ENCODE peak calls at places on chromosomes 2 and 18, in four cellular contexts. W is body of pancreas, R is GM12892, D is IMR-90. E is an unnamed sample.

GRCh38 chr2:83587309-83587708 is 871.8 kb downstream of the SUCLG1 start:
- DNase-seq in W (no peak), R (no peak), D (no peak), E (no peak)

GRCh38 chr2:240245706-240246105 is 105.2 kb upstream of the OTOS start:
- DNase-seq in W (no peak), R (no peak), D (peak; percentile 27), E (no peak)

GRCh38 chr2:119231975-119232665 is 8.5 kb downstream of the STEAP3 start:
- DNase-seq in W (no peak), R (no peak), D (peak; percentile 74), E (no peak)

GRCh38 chr2:12504443-12504842 is 212.3 kb upstream of the TRIB2 start:
- DNase-seq in W (no peak), R (no peak), D (peak; percentile 57), E (no peak)

GRCh38 chr2:122634261-122634660 is 878.8 kb downstream of the TSN start:
- DNase-seq in W (no peak), R (no peak), D (peak; percentile 58), E (no peak)

GRCh38 chr18:74082476-74083070 is 65.1 kb downstream of the FBXO15 start:
- DNase-seq in W (peak; percentile 65), R (peak; percentile 45), D (peak; percentile 63), E (peak; percentile 56)

GRCh38 chr2:101111262-101111838 is 39.8 kb downstream of the TBC1D8 start:
- DNase-seq in W (no peak), R (no peak), D (no peak), E (no peak)

GRCh38 chr2:75596784-75597183 is 36.0 kb upstream of the EVA1A start:
- DNase-seq in W (no peak), R (no peak), D (peak; percentile 40), E (no peak)

GRCh38 chr2:191018663-191019119 is 4.7 kb upstream of the STAT1 start:
- DNase-seq in W (no peak), R (no peak), D (no peak), E (peak; percentile 18)

GRCh38 chr2:66538291-66538690 is 103.4 kb downstream of the MEIS1 start:
- DNase-seq in W (no peak), R (no peak), D (peak; percentile 85), E (no peak)

GRCh38 chr2:31475692-31476091 is 61.1 kb upstream of the XDH start:
- DNase-seq in W (no peak), R (no peak), D (peak; percentile 76), E (no peak)

GRCh38 chr2:28539095-28539494 is 43.2 kb downstream of the PLB1 start:
- DNase-seq in W (no peak), R (no peak), D (no peak), E (no peak)

GRCh38 chr2:232190796-232191195 is 187.8 kb upstream of the ALPP start:
- DNase-seq in W (no peak), R (no peak), D (no peak), E (no peak)

GRCh38 chr18:48727685-48728084 is 188.9 kb downstream of the CTIF start:
- DNase-seq in W (no peak), R (no peak), D (no peak), E (no peak)

GRCh38 chr18:21489119-21489750 is 111.3 kb downstream of the ESCO1 start:
- DNase-seq in W (peak; percentile 53), R (peak; percentile 39), D (peak; percentile 66), E (peak; percentile 84)

GRCh38 chr2:157565550-157565949 is 63.1 kb downstream of the ACVR1C start:
- DNase-seq in W (no peak), R (no peak), D (no peak), E (no peak)

GRCh38 chr2:47354013-47354816 is 48.7 kb upstream of the MSH2 start:
- DNase-seq in W (no peak), R (no peak), D (peak; percentile 37), E (peak; percentile 25)

GRCh38 chr2:47354817-47355653 is 47.9 kb upstream of the MSH2 start:
- DNase-seq in W (no peak), R (no peak), D (no peak), E (no peak)

GRCh38 chr2:47360283-47360682 is 42.7 kb upstream of the MSH2 start:
- DNase-seq in W (no peak), R (no peak), D (no peak), E (no peak)

GRCh38 chr2:47359375-47359868 is 43.5 kb upstream of the MSH2 start:
- DNase-seq in W (no peak), R (no peak), D (no peak), E (no peak)

DNA sequence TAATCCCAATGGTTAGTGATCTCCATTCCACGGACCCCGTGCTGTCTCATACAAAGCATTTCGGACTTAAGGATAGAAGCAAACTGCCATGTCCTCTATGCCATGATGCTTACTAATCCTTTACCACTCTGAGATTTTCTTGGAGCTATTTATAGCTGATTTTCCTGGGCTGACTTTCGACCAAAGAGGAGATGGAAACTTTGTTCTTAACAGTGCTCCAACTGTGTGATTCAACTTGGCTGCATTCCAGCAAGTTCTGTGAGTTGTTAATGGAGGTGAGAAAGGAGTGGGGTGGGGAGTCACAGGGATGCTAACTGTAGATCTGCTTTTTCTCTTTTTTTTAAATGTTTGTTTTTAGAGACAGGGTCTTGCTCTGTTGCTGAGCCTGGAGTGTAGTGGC is 45.5 kb upstream of the MSH2 start:
- DNase-seq in W (no peak), R (no peak), D (peak; percentile 68), E (no peak)
- TF ChIP-seq POLR2A in W (no peak), R (no peak), D (no peak), E (no peak)

DNA sequence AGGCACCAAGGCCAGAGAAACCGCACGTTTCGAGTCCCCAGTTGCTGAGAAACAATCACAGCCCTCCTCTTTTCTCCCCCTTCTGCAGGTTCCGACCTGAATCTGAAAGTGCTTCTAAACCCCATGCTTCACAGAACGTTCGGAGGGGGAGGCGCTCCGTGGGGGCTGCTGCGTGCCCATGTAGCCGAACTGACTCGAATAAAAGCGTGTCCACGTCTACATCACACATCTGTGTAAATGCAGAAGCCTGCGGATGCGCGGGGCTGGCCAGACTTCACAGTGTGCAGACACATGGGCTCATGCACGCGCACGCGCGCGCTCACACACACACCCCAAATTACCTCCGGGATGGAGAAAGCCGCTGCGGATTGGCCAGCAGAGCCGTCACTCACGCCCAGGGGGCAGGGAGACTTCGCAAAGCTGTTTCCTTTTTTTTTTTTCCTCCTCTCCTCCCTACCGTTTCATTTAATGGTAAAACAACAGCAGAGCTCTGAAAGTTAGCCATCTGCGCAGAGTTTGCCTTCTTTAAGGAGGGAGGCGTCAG is 2.3 kb downstream of the ZNF516 start:
- DNase-seq in W (peak; percentile 99), R (peak; percentile 77), D (peak; percentile 99), E (peak; percentile 99)
- TF ChIP-seq POLR2A in W (peak; percentile 46), R (no peak), D (no peak), E (no peak)

DNA sequence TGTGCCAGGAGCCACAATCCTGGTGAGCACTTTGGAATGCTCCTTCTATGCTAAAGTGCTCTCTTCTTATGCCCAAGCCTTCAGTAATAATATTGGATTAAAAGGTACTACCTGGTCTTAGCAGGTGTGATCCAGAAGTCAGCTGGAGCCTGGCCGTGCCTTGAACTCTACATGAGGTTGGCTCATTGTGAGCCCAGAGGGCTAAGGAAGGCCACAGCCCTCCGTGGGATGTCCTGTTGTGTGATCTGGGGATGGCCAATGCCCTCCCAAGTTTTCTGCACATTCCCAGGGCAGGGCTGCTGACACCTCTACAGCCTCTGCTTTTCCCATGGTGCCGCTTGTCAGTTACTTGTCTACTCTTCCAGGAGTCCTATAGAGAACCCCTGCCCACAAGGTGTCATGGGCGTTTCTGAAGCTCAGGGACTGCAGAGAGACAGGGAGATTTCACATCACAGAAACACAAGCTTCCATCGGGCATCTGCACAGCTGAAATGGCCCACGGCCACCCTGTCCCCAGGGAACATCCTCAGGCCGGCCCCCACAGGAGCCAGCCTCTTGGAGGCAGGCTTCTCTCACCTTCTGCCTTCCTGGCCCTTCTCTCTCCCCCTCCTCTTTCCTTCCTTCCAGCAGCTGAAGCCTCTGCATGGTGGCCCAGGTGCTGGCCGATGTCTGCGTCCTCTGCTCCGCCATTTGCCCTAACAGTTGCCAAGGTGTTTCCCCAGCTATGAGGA is 27.3 kb upstream of the GPR55 start:
- DNase-seq in W (no peak), R (no peak), D (no peak), E (no peak)
- TF ChIP-seq POLR2A in W (no peak), R (no peak), D (no peak), E (no peak)

GRCh38 chr2:175167792-175168563 is at the start of gene ATF2:
- DNase-seq in W (peak; percentile 100), R (peak; percentile 79), D (peak; percentile 100), E (peak; percentile 99)

GRCh38 chr2:175169191-175169590 is 1.2 kb upstream of the ATF2 start:
- DNase-seq in W (no peak), R (no peak), D (no peak), E (no peak)

GRCh38 chr2:175166216-175166824 is 1.7 kb downstream of the ATF2 start:
- DNase-seq in W (no peak), R (no peak), D (no peak), E (no peak)

GRCh38 chr2:175167076-175167791 is 769 bp downstream of the ATF2 start:
- DNase-seq in W (peak; percentile 15), R (no peak), D (no peak), E (no peak)

DNA sequence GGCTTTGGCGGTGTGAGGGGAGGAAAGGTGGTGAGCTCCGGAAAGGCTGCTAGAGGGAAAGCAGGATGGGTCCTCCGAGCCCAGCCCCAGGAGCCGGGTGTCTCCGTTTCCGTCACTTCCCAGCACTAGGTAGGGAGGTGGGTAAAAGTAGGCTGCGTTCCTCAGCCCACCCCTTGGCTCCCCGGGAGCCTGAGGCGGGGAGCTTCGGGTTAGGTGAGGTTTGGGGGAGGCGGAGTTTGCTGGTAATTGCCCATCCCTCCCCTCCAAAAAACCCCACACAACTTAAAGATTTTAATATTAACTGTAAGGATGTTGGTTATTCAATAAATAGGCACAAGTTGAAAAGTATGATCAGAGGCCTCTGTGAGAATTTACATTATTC is 552 bp upstream of the ATF2 start:
- DNase-seq in W (no peak), R (no peak), D (no peak), E (no peak)
- TF ChIP-seq POLR2A in W (peak; percentile 86), R (peak; percentile 69), D (no peak), E (peak; percentile 90)

GRCh38 chr2:25341031-25341727 is 546 bp downstream of the DNMT3A start:
- DNase-seq in W (peak; percentile 29), R (peak; percentile 81), D (no peak), E (peak; percentile 33)
- TF ChIP-seq POLR2A in W (no peak), R (no peak), D (no peak), E (no peak)

DNA sequence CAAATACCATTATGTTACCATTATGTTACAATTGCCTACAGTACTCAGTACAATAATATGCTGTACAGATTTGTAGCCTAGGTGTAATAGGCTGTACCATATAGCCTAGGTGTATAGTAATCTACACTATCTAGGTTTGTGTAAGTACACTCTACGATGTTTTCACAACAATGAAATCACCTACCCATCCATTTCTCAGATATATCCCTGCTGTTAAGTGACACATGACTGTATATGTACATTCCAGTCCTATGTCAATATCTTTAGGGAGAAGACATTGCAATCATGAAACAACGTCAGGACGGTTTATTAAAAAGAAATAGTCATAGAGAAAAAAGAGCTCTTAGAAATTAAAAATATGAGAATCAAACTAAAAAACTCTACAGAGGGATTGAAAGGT is 119.0 kb upstream of the CDC42EP3 start:
- DNase-seq in W (no peak), R (no peak), D (no peak), E (no peak)
- TF ChIP-seq POLR2A in W (no peak), R (no peak), D (no peak), E (no peak)